ENCODE peak calls at places on chromosomes 12 and 14, in four cellular contexts. J is osteoblast, I is Caco-2, W is SK-N-SH. K is an unnamed sample. For H3K36me3, the result is how much of the 10 kb centered on the place peaks cover.

GRCh38 chr12:64860446-64860998 is 36.1 kb downstream of the TBC1D30 start:
- DNase-seq in W (no peak), I (no peak), J (no peak), K (no peak)

GRCh38 chr14:67602071-67602470 is 2.0 kb upstream of the PIGH start:
- DNase-seq in W (no peak), I (no peak), J (no peak), K (no peak)

GRCh38 chr14:61406670-61407069 is 85.3 kb downstream of the PRKCH start:
- DNase-seq in I (no peak), W (no peak), J (no peak), K (no peak)

GRCh38 chr12:50924439-50925341 is 27.7 kb upstream of the HIGD1C start:
- DNase-seq in W (peak), I (no peak), J (peak), K (peak)

GRCh38 chr12:27177716-27178115 is 66.4 kb upstream of the STK38L start:
- DNase-seq in I (no peak), W (no peak), J (peak), K (peak)

GRCh38 chr12:106123551-106123991 is 15.2 kb downstream of the NUAK1 start:
- DNase-seq in I (peak), W (no peak), J (peak), K (no peak)

GRCh38 chr14:21068521-21069387 is 1.4 kb upstream of the ARHGEF40 start:
- DNase-seq in J (peak), W (peak), I (peak), K (peak)

GRCh38 chr12:47832263-47832933 is 12.7 kb upstream of the HDAC7 start:
- DNase-seq in W (no peak), J (peak), I (no peak), K (no peak)

GRCh38 chr14:101355284-101355683 is 206.0 kb upstream of the DIO3 start:
- DNase-seq in W (no peak), J (no peak), I (peak), K (no peak)

GRCh38 chr14:60275932-60276331 is 26.9 kb downstream of the PPM1A start:
- DNase-seq in W (no peak), J (no peak), I (no peak), K (no peak)

GRCh38 chr14:98093111-98093510 is 1178.9 kb downstream of the BCL11B start:
- DNase-seq in W (no peak), I (no peak), J (no peak), K (no peak)

GRCh38 chr14:45790293-45790692 is 537.3 kb upstream of the MIS18BP1 start:
- DNase-seq in J (no peak), I (no peak), W (no peak), K (no peak)

GRCh38 chr12:100359822-100360221 is 2.9 kb downstream of the SLC17A8 start:
- DNase-seq in W (no peak), J (no peak), I (no peak), K (peak)

GRCh38 chr14:20610002-20610765 is 19.0 kb upstream of the RNASE12 start:
- DNase-seq in W (peak), J (peak), I (peak), K (peak)

GRCh38 chr12:19575307-19576243 is 136.3 kb downstream of the AEBP2 start:
- DNase-seq in I (no peak), J (peak), W (peak), K (peak)

GRCh38 chr12:28202374-28203130 is 12.3 kb downstream of the CCDC91 start:
- DNase-seq in W (peak), I (no peak), J (no peak), K (no peak)

GRCh38 chr12:110449799-110450497 is at the start of gene ARPC3:
- DNase-seq in J (peak), W (peak), I (peak), K (peak)

GRCh38 chr14:100605706-100606686 is 18.8 kb upstream of the BEGAIN start:
- DNase-seq in I (peak), W (peak), J (peak), K (no peak)

GRCh38 chr14:67167420-67168109 is 21.7 kb upstream of the GARIN2 start:
- DNase-seq in I (no peak), W (no peak), J (no peak), K (no peak)

GRCh38 chr14:99266181-99267178 is 5.5 kb downstream of the BCL11B start:
- DNase-seq in I (peak), J (peak), W (peak), K (peak)

GRCh38 chr14:68636597-68636996 is 156.3 kb downstream of the ZFP36L1 start:
- DNase-seq in I (no peak), J (no peak), W (peak), K (no peak)

GRCh38 chr14:92475451-92476187 is 38.0 kb upstream of the RIN3 start:
- DNase-seq in I (no peak), W (no peak), J (no peak), K (no peak)

GRCh38 chr14:94867931-94868597 is 98.2 kb upstream of the GSC start:
- DNase-seq in W (no peak), J (no peak), I (no peak), K (no peak)

GRCh38 chr14:104403421-104404220 is 175.9 kb upstream of the C14orf180 start:
- DNase-seq in I (no peak), W (no peak), J (peak), K (no peak)

GRCh38 chr12:132327351-132328171 is 1.8 kb downstream of the GALNT9 start:
- DNase-seq in I (no peak), W (no peak), J (peak), K (peak)

GRCh38 chr14:26281280-26281998 is 316.4 kb downstream of the NOVA1 start:
- DNase-seq in J (no peak), I (peak), W (no peak), K (peak)

GRCh38 chr12:131795688-131796410 is 32.3 kb upstream of the MMP17 start:
- DNase-seq in I (peak), W (no peak), J (no peak), K (peak)

GRCh38 chr14:24132061-24132685 is 1.7 kb downstream of the FITM1 start:
- DNase-seq in W (no peak), J (no peak), I (no peak), K (no peak)

GRCh38 chr12:126879820-126880219 is 1387.2 kb upstream of the TMEM132C start:
- DNase-seq in I (no peak), W (no peak), J (no peak), K (no peak)

GRCh38 chr12:77847665-77848431 is 17.2 kb downstream of the NAV3 start:
- DNase-seq in J (peak), W (no peak), I (no peak), K (peak)

GRCh38 chr12:94941440-94941862 is 62.0 kb downstream of the NDUFA12 start:
- DNase-seq in W (peak), J (peak), I (no peak), K (peak)

GRCh38 chr14:96160030-96160912 is 44.4 kb upstream of the BDKRB2 start:
- DNase-seq in W (no peak), J (no peak), I (no peak), K (no peak)

GRCh38 chr14:64759555-64759938 is 55.3 kb downstream of the PLEKHG3 start:
- DNase-seq in I (no peak), W (no peak), J (no peak), K (no peak)

GRCh38 chr14:64760146-64760755 is 56.0 kb downstream of the PLEKHG3 start:
- DNase-seq in W (peak), J (peak), I (peak), K (peak)

GRCh38 chr14:64758025-64758521 is 53.8 kb downstream of the PLEKHG3 start:
- DNase-seq in W (no peak), I (peak), J (no peak), K (peak)

GRCh38 chr14:64757601-64758000 is 53.4 kb downstream of the PLEKHG3 start:
- DNase-seq in I (no peak), W (no peak), J (no peak), K (no peak)

DNA sequence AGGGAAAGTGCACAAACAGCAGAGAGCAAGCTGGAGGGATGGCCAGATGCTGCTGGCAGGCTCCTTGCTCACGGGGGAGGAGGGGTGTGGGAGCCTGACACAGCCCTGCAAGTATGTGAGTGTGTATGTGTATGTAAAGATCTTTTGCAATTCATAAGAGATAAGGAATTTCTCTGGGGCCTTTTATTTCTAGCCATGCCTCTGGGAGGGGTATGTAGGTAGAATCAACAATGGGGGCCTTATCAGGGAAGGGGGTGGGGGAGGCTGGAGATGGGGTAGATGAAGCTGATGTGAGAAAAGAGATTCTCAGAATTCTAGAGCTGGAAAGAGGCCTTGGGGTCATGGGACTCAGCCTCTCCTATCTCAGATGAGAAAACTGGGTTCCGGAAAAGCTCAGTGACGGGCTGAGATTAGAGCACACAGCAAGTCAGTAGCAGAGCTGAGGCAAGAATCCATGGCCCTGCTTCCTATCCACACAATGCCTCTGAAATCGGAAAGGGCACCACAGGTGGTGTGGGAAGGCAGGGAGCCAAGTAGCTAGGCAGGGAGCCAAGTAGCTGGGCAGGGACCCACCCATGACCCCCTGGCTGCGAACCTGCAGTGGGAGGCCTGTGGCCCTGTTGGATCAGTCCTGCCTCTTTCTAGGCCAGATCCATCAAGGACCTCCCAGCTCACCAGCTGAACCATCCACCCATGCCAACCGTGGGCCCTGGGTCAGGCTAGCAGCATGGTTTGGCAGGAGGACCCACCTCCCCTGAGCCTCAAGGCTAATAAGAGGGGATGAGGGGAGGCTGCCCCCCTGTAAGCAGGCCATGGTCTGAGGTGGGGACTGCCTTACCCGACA is 54.7 kb downstream of the PLEKHG3 start:
- DNase-seq in J (peak), I (peak), W (peak), K (peak)
- H3K4me3 ChIP-seq in J (no peak), I (no peak), W (no peak), K (no peak)

GRCh38 chr12:58745348-58746125 is 174.8 kb downstream of the LRIG3 start:
- DNase-seq in I (no peak), J (no peak), W (no peak), K (peak)

GRCh38 chr12:58741226-58741625 is 179.1 kb downstream of the LRIG3 start:
- DNase-seq in W (no peak), I (no peak), J (no peak), K (no peak)
- TF ChIP-seq CTCF in W (no peak), I (no peak), J (peak), K (no peak)

GRCh38 chr14:77741438-77741837 is 19.5 kb downstream of the SNW1 start:
- DNase-seq in I (no peak), J (no peak), W (no peak), K (no peak)
- H3K36me3 ChIP-seq in I (under half), J (under half), W (half or more), K (under half)

GRCh38 chr12:54356228-54356627 is 8.1 kb downstream of the GPR84 start:
- DNase-seq in W (no peak), I (no peak), J (no peak), K (no peak)

GRCh38 chr12:54358945-54359761 is 5.1 kb downstream of the GPR84 start:
- DNase-seq in J (peak), I (peak), W (peak), K (peak)

GRCh38 chr12:54358620-54358944 is 5.7 kb downstream of the GPR84 start:
- DNase-seq in W (no peak), I (no peak), J (peak), K (no peak)

GRCh38 chr12:54356951-54357356 is 7.3 kb downstream of the GPR84 start:
- DNase-seq in I (no peak), J (peak), W (no peak), K (no peak)

DNA sequence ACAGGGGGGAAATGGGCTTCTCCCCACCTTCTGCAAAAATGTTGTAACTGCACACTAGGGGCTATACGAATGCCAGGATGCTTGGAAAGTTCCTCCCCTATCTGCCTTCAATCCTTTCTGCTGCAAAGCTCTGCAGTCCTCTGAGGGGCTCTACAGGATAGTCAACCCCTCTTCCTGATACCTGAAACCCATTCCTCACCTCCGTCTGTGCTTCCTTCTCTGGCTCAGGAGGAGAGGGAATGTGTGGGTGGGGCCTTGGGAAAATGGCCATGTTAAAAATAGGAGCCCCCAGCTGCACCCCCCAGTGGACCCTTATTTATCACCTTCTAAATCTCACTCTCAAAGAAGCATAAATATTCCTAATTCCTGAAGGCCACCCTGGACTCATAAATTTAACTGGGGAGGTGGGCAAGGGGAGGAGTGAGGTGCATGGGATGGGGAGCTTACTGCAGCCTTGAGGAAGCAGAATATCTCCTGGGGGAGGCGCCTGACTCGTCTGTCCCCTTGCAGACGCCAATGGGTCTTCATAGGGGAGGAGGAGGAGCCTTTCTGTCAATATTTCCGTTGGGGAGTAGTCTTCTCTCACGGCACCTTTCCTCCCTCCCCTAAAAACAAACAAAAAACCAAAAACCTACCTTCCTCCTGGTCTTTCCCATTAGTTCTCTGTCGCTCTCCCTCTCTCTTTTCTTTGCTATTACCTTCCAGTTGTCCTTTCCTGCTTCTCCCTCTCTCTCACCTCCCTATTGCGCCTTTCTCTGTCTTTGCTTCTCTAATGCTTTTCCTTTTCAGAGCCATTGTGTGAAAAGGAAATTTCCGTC is 6.3 kb downstream of the GPR84 start:
- DNase-seq in J (peak), I (no peak), W (no peak), K (peak)
- H3K4me3 ChIP-seq in J (peak), I (peak), W (peak), K (peak)

GRCh38 chr12:2335109-2335508 is 282.3 kb downstream of the CACNA1C start:
- DNase-seq in W (no peak), J (no peak), I (no peak), K (no peak)

GRCh38 chr12:2332266-2332665 is 279.5 kb downstream of the CACNA1C start:
- DNase-seq in I (no peak), W (no peak), J (no peak), K (no peak)

GRCh38 chr12:2333516-2333915 is 280.7 kb downstream of the CACNA1C start:
- DNase-seq in I (no peak), J (no peak), W (no peak), K (no peak)

GRCh38 chr12:2334291-2335088 is 281.7 kb downstream of the CACNA1C start:
- DNase-seq in I (no peak), J (no peak), W (no peak), K (no peak)

GRCh38 chr12:2332947-2333346 is 280.2 kb downstream of the CACNA1C start:
- DNase-seq in I (no peak), W (no peak), J (no peak), K (no peak)
- TF ChIP-seq CTCF in I (no peak), W (no peak), J (no peak), K (no peak)

GRCh38 chr12:121504505-121504904 is 76.3 kb downstream of the KDM2B start:
- DNase-seq in W (no peak), J (no peak), I (no peak), K (no peak)

GRCh38 chr12:121507245-121507644 is 73.6 kb downstream of the KDM2B start:
- DNase-seq in J (no peak), W (no peak), I (no peak), K (no peak)

GRCh38 chr12:121507984-121508383 is 72.8 kb downstream of the KDM2B start:
- DNase-seq in J (no peak), W (no peak), I (no peak), K (no peak)

GRCh38 chr12:121503395-121503794 is 77.4 kb downstream of the KDM2B start:
- DNase-seq in J (no peak), W (no peak), I (no peak), K (no peak)

DNA sequence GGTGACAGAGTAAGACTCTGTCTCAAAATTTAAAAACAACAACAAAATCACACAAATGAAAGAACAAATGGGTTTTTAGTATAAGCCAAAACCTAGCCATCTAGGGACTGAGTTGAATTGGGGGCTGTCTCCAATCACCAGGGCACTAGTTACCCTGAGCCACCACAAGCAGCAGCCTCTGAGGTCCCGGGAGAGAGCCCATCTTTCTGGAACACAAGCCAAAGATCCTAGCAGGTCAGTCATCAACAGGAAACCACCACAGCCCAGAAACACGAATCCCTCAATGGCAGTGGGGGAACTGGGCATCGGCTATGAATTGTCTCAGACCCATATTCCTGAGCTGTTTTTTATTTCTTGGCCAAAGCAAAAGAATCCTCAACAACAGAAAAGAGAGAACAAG is 75.3 kb downstream of the KDM2B start:
- DNase-seq in I (no peak), J (peak), W (no peak), K (no peak)
- H3K36me3 ChIP-seq in I (under half), J (under half), W (under half), K (under half)

DNA sequence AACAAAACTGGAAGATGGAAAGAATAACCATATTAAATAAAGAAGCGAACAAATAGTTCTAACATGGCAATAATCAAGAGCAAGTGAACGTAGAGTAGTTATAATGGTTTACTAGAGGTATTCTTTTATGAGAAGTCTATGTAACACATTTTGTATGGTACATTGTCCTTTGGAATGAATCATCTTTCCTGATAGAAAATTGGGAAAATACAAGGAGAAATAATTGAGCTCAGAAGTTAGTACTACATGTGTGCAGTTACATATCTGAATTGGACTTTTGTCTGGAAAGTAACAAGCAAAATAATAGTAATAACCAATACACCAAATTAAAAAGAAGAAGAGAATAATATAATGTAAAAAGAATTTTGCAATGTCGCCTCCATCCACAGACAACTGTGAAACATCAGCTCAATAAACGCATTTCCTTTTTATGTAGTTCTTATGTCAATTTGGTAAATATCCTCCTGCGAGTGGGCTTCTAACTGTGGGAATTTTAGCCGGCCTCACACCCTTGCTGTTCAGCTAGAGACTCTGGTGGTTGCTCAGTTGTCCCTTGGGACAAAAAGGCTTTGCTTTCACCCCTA is 943 bp upstream of the TUBA1A start:
- DNase-seq in W (no peak), I (no peak), J (no peak), K (no peak)
- H3K4me3 ChIP-seq in W (peak), I (no peak), J (peak), K (no peak)

GRCh38 chr12:57234233-57234570 is 4.7 kb downstream of the SHMT2 start:
- DNase-seq in J (no peak), W (no peak), I (no peak), K (no peak)
- TF ChIP-seq CTCF in J (no peak), W (no peak), I (no peak), K (no peak)